ENCODE peak calls at places on chromosomes 5 and 9, in nine cellular contexts. F, C, H, X, Q, U, T, A and W are unnamed samples.

GRCh38 chr9:84111726-84112125 is 131.1 kb downstream of the RMI1 start:
- DNase-seq in F (no peak), C (no peak), H (no peak), X (no peak), Q (no peak), U (no peak), T (no peak), A (no peak), W (no peak)

GRCh38 chr9:97577051-97577450 is 56.1 kb downstream of the TSTD2 start:
- DNase-seq in F (no peak), C (no peak), H (no peak), X (no peak), Q (no peak), U (no peak), T (peak), A (no peak), W (no peak)

GRCh38 chr9:70101265-70101664 is 57.6 kb downstream of the MAMDC2 start:
- DNase-seq in F (no peak), C (no peak), H (no peak), X (no peak), Q (no peak), U (no peak), T (no peak), A (no peak), W (no peak)

GRCh38 chr5:145991044-145991575 is 54.7 kb downstream of the SH3RF2 start:
- DNase-seq in F (no peak), C (no peak), H (peak), X (no peak), Q (no peak), U (no peak), T (no peak), A (no peak), W (peak)

GRCh38 chr5:60856059-60856458 is 12.0 kb upstream of the ELOVL7 start:
- DNase-seq in F (no peak), C (no peak), H (peak), X (no peak), Q (no peak), U (no peak), T (no peak), A (no peak), W (no peak)

GRCh38 chr9:94934816-94935328 is 208.4 kb downstream of the AOPEP start:
- DNase-seq in F (no peak), C (no peak), H (no peak), X (no peak), Q (no peak), U (no peak), T (no peak), A (no peak), W (no peak)

GRCh38 chr5:125338804-125339203 is 592.4 kb upstream of the ZNF608 start:
- DNase-seq in F (no peak), C (no peak), H (peak), X (no peak), Q (no peak), U (no peak), T (no peak), A (no peak), W (no peak)

GRCh38 chr5:38607396-38607795 is 51.0 kb upstream of the LIFR start:
- DNase-seq in F (no peak), C (no peak), H (peak), X (no peak), Q (peak), U (no peak), T (no peak), A (no peak), W (peak)

GRCh38 chr5:102681403-102681983 is 73.6 kb upstream of the PAM start:
- DNase-seq in F (peak), C (peak), H (peak), X (no peak), Q (no peak), U (peak), T (peak), A (no peak), W (no peak)

GRCh38 chr9:102911185-102911584 is 83.9 kb upstream of the CYLC2 start:
- DNase-seq in F (no peak), C (no peak), H (no peak), X (no peak), Q (no peak), U (no peak), T (no peak), A (no peak), W (no peak)